ENCODE peak calls at places on chromosomes 16 and 17, in five cellular contexts. D is ascending aorta, Y is mesothelial cell of epicardium, A is PC-3, S is fibroblast of lung. M is an unnamed sample.
A peak's percentile ranks its signal among the peaks of the same experiment; 100 is the strongest.

GRCh38 chr17:61382796-61383688 is 16.6 kb upstream of the TBX2 start:
- DNase-seq in D (no peak), Y (no peak), A (no peak), S (no peak), M (no peak)

GRCh38 chr17:60077672-60078519 is 825 bp downstream of the HEATR6 start:
- DNase-seq in D (no peak), Y (no peak), A (no peak), S (peak; percentile 68), M (no peak)

GRCh38 chr17:45958307-45958706 is 40.7 kb upstream of the STH start:
- DNase-seq in D (no peak), Y (no peak), A (no peak), S (no peak), M (no peak)

GRCh38 chr17:2050246-2050866 is 4.5 kb upstream of the HIC1 start:
- DNase-seq in D (no peak), Y (peak; percentile 70), A (peak; percentile 45), S (peak; percentile 79), M (no peak)

GRCh38 chr17:78995761-78996451 is 13.7 kb downstream of the CANT1 start:
- DNase-seq in D (peak; percentile 47), Y (no peak), A (peak; percentile 96), S (no peak), M (peak; percentile 20)

GRCh38 chr16:23691483-23692189 is 12.9 kb downstream of the PLK1 start:
- DNase-seq in D (no peak), Y (no peak), A (peak; percentile 38), S (peak; percentile 34), M (no peak)

GRCh38 chr16:49281843-49282642 is 405 bp upstream of the CBLN1 start:
- DNase-seq in D (peak; percentile 68), Y (peak; percentile 79), A (peak; percentile 46), S (peak; percentile 23), M (no peak)

GRCh38 chr17:49910094-49910857 is 58.7 kb upstream of the DLX4 start:
- DNase-seq in D (no peak), Y (no peak), A (peak; percentile 79), S (no peak), M (no peak)

GRCh38 chr16:24848065-24848464 is 2.3 kb downstream of the SLC5A11 start:
- DNase-seq in D (no peak), Y (no peak), A (peak; percentile 68), S (peak; percentile 41), M (no peak)

GRCh38 chr17:15941781-15942180 is 3.1 kb upstream of the ADORA2B start:
- DNase-seq in D (no peak), Y (no peak), A (peak; percentile 84), S (no peak), M (no peak)

GRCh38 chr17:2092253-2092652 is 37.4 kb downstream of the HIC1 start:
- DNase-seq in D (no peak), Y (no peak), A (no peak), S (no peak), M (no peak)

GRCh38 chr16:63617990-63618763 is 1503.7 kb downstream of the CDH11 start:
- DNase-seq in D (no peak), Y (no peak), A (no peak), S (peak; percentile 11), M (no peak)

GRCh38 chr17:65062168-65062915 is 5.8 kb upstream of the GNA13 start:
- DNase-seq in D (no peak), Y (no peak), A (peak; percentile 57), S (peak; percentile 38), M (no peak)

GRCh38 chr17:44911133-44912001 is 3.9 kb downstream of the GFAP start:
- DNase-seq in D (no peak), Y (no peak), A (peak; percentile 48), S (peak; percentile 44), M (no peak)

GRCh38 chr17:65592131-65592965 is 30.9 kb upstream of the AXIN2 start:
- DNase-seq in D (no peak), Y (no peak), A (no peak), S (no peak), M (no peak)

GRCh38 chr16:46900464-46901235 is 16.5 kb downstream of the GPT2 start:
- DNase-seq in D (no peak), Y (no peak), A (no peak), S (no peak), M (no peak)

GRCh38 chr16:73265124-73265838 is 217.4 kb upstream of the ZFHX3 start:
- DNase-seq in D (no peak), Y (no peak), A (no peak), S (no peak), M (no peak)

GRCh38 chr16:726438-727290 is at the start of the genes CCDC78 and HAGHL:
- DNase-seq in D (no peak), Y (no peak), A (peak; percentile 53), S (peak; percentile 40), M (no peak)

GRCh38 chr17:2004435-2004952 is 20.6 kb downstream of the RTN4RL1 start:
- DNase-seq in D (no peak), Y (no peak), A (no peak), S (no peak), M (no peak)

GRCh38 chr17:19237389-19238166 is 412 bp downstream of the EPN2 start:
- DNase-seq in D (no peak), Y (peak; percentile 43), A (no peak), S (no peak), M (peak; percentile 21)

GRCh38 chr17:46179375-46179999 is 13.7 kb downstream of the KANSL1 start:
- DNase-seq in D (no peak), Y (no peak), A (no peak), S (no peak), M (no peak)

GRCh38 chr17:81941484-81942166 is 4.5 kb upstream of the PYCR1 start:
- DNase-seq in D (no peak), Y (no peak), A (no peak), S (no peak), M (no peak)

GRCh38 chr16:75264531-75264998 is 13.1 kb upstream of the BCAR1 start:
- DNase-seq in D (peak; percentile 70), Y (no peak), A (no peak), S (peak; percentile 52), M (no peak)

GRCh38 chr16:53892155-53892554 is 188.2 kb downstream of the FTO start:
- DNase-seq in D (no peak), Y (peak; percentile 24), A (peak; percentile 50), S (peak; percentile 81), M (peak; percentile 26)

GRCh38 chr16:56401482-56401881 is 23.9 kb downstream of the AMFR start:
- DNase-seq in D (no peak), Y (no peak), A (peak; percentile 33), S (no peak), M (no peak)
- TF ChIP-seq CTCF in D (no peak), Y (no peak), A (peak; percentile 53), S (peak; percentile 28), M (no peak)

GRCh38 chr16:27928542-27928941 is 135.0 kb downstream of the GSG1L start:
- DNase-seq in D (no peak), Y (no peak), A (no peak), S (no peak), M (no peak)
- TF ChIP-seq CTCF in D (no peak), Y (no peak), A (no peak), S (no peak), M (no peak)

GRCh38 chr16:28826141-28826540 is 3.3 kb downstream of the ATXN2L start:
- DNase-seq in D (no peak), Y (no peak), A (peak; percentile 57), S (no peak), M (no peak)
- TF ChIP-seq CTCF in D (no peak), Y (no peak), A (peak; percentile 48), S (peak; percentile 16), M (no peak)

GRCh38 chr16:67807148-67807682 is 526 bp downstream of the TSNAXIP1 start:
- DNase-seq in D (no peak), Y (no peak), A (no peak), S (no peak), M (no peak)
- TF ChIP-seq CTCF in D (no peak), Y (no peak), A (no peak), S (peak; percentile 10), M (no peak)

DNA sequence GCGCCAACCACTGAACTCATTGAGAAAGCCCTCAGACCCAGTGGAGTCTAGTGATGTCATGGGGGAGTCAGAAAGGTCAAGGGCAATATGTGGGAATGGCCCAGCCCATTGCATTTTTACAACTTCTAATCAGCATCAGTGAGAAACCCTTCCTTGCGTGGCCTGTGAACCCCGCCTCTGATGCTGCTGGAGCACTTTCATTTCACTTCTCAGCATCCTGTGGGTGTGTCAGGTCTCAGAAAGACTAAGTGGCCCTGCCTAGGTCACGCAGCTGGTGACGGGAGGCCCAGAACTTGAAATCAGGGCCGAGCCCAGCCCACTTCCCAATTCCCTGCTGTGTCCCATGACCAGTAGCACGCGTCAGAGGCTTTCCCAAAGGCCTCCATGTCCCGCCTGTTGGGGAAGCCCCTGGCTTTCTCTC is 6.1 kb downstream of the DNAI2 start:
- DNase-seq in D (no peak), Y (no peak), A (no peak), S (no peak), M (no peak)
- TF ChIP-seq CTCF in D (no peak), Y (no peak), A (no peak), S (no peak), M (no peak)

M was measured in omental fat pad.